ENCODE peak calls at places on chromosomes 6 and 20, in five cellular contexts. One of them, this sample, is unnamed.
A peak's percentile ranks its signal among the peaks of the same experiment; 100 is the strongest.

GRCh38 chr6:47701374-47701773 is 3.0 kb downstream of the ADGRF4 start:
- DNase-seq in sigmoid colon: no peak
- DNase-seq in colonic mucosa: no peak
- DNase-seq in IMR-90: no peak
- DNase-seq in H1: no peak
- DNase-seq in this sample: no peak

GRCh38 chr20:59153355-59153681 is 10.3 kb upstream of the ZNF831 start:
- DNase-seq in colonic mucosa: no peak
- DNase-seq in H1: no peak
- DNase-seq in sigmoid colon: peak; percentile 70
- DNase-seq in IMR-90: no peak
- DNase-seq in this sample: peak; percentile 57

GRCh38 chr6:45650527-45651135 is 272.9 kb upstream of the SUPT3H start:
- DNase-seq in H1: no peak
- DNase-seq in colonic mucosa: no peak
- DNase-seq in IMR-90: peak; percentile 94
- DNase-seq in sigmoid colon: no peak
- DNase-seq in this sample: no peak

GRCh38 chr6:45728674-45729073 is 287.0 kb downstream of the CLIC5 start:
- DNase-seq in IMR-90: peak; percentile 42
- DNase-seq in H1: no peak
- DNase-seq in sigmoid colon: no peak
- DNase-seq in colonic mucosa: no peak
- DNase-seq in this sample: no peak

GRCh38 chr20:17530716-17531536 is at the start of gene BFSP1:
- DNase-seq in H1: peak; percentile 82
- DNase-seq in IMR-90: peak; percentile 52
- DNase-seq in colonic mucosa: peak; percentile 72
- DNase-seq in sigmoid colon: no peak
- DNase-seq in this sample: peak; percentile 35

GRCh38 chr6:3061501-3061941 is 6.8 kb upstream of the RIPK1 start:
- DNase-seq in sigmoid colon: no peak
- DNase-seq in H1: no peak
- DNase-seq in IMR-90: peak; percentile 84
- DNase-seq in colonic mucosa: peak; percentile 4
- DNase-seq in this sample: no peak

GRCh38 chr6:3325210-3325609 is 66.5 kb downstream of the PSMG4 start:
- DNase-seq in H1: no peak
- DNase-seq in sigmoid colon: peak; percentile 63
- DNase-seq in colonic mucosa: no peak
- DNase-seq in IMR-90: peak; percentile 62
- DNase-seq in this sample: no peak

GRCh38 chr6:124463271-124463670 is 499.0 kb upstream of the RNF217 start:
- DNase-seq in sigmoid colon: no peak
- DNase-seq in colonic mucosa: no peak
- DNase-seq in H1: no peak
- DNase-seq in IMR-90: no peak
- DNase-seq in this sample: no peak

GRCh38 chr6:21612067-21612745 is 18.7 kb downstream of the SOX4 start:
- DNase-seq in IMR-90: no peak
- DNase-seq in colonic mucosa: no peak
- DNase-seq in H1: no peak
- DNase-seq in sigmoid colon: no peak
- DNase-seq in this sample: no peak

GRCh38 chr20:35007891-35008290 is 52.2 kb downstream of the MYH7B start:
- DNase-seq in sigmoid colon: peak; percentile 47
- DNase-seq in H1: no peak
- DNase-seq in IMR-90: no peak
- DNase-seq in colonic mucosa: no peak
- DNase-seq in this sample: no peak

DNA sequence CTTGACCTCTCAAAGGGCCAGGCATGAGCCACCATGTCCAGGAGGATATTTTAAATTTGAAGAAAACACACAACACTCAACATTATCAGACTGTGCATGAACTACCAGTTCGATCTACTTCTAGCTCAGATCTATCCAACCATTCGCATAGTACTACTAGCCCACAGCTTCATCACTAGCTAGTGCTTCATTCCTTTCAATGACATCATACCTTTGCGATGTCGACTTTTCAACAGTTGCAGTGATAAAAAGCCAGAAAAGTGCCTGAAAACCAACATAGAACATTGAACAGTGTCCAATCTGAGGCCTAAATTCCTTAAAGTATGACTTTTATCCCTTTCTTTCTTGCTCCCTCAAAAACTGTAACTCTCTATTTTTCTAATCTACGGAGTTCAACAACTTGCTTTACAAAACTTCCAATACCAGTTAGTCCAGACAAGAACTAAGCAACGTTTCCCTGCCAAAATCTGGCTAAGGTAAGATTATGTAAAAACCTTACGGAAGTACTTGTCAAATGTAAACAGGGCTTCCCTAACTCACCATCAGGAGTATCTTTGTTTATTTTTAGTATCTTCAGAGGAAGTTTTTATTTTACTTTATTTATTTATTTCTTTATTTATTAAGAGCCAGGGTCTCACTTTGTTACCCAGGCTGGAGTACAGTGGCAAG is 434.0 kb upstream of the JARID2 start:
- DNase-seq in sigmoid colon: no peak
- DNase-seq in H1: no peak
- DNase-seq in IMR-90: peak; percentile 80
- DNase-seq in colonic mucosa: no peak
- DNase-seq in this sample: no peak
- H3K27ac ChIP-seq in sigmoid colon: no peak overlapping the region
- H3K27ac ChIP-seq in H1: no peak overlapping the region
- H3K27ac ChIP-seq in IMR-90: no peak overlapping the region
- H3K27ac ChIP-seq in colonic mucosa: no peak overlapping the region
- H3K27ac ChIP-seq in this sample: no peak overlapping the region

DNA sequence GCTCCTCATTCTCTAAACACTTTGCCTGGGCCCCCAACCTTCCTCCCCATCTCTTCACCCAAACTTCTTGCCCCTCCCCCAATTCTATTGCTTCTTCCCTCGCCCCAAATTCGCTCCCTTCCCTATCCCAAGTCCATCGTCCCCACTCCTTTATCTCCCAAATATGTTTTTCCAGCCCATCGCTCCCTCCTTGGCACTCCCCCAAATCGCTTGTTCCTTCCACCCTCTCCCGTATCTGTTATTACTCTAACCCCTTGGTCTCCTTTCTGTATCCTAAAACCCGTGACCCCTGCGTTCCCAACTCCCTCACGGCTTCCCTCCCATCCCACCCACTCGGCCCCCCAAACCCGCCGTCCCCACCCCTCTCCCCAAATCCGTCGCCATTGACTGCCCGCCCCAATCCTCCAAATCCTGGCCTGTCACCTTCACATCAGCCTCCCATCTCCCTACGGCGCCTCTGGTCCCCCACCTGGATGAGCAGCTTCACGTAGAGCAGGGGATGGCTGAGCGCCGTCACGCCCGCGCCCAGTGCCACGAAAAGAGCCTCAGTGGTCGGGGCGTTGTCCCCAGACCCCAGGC is 523 bp downstream of the MTCH1 start:
- DNase-seq in colonic mucosa: peak; percentile 39
- DNase-seq in H1: no peak
- DNase-seq in IMR-90: no peak
- DNase-seq in sigmoid colon: no peak
- DNase-seq in this sample: no peak
- H3K4me1 ChIP-seq in colonic mucosa: peaks cover 2% of the 10 kb centered on the region
- H3K4me1 ChIP-seq in H1: peaks cover 17% of the 10 kb centered on the region
- H3K4me1 ChIP-seq in IMR-90: peaks cover 17% of the 10 kb centered on the region
- H3K4me1 ChIP-seq in sigmoid colon: peaks cover 61% of the 10 kb centered on the region
- H3K4me1 ChIP-seq in this sample: peaks cover 15% of the 10 kb centered on the region

DNA sequence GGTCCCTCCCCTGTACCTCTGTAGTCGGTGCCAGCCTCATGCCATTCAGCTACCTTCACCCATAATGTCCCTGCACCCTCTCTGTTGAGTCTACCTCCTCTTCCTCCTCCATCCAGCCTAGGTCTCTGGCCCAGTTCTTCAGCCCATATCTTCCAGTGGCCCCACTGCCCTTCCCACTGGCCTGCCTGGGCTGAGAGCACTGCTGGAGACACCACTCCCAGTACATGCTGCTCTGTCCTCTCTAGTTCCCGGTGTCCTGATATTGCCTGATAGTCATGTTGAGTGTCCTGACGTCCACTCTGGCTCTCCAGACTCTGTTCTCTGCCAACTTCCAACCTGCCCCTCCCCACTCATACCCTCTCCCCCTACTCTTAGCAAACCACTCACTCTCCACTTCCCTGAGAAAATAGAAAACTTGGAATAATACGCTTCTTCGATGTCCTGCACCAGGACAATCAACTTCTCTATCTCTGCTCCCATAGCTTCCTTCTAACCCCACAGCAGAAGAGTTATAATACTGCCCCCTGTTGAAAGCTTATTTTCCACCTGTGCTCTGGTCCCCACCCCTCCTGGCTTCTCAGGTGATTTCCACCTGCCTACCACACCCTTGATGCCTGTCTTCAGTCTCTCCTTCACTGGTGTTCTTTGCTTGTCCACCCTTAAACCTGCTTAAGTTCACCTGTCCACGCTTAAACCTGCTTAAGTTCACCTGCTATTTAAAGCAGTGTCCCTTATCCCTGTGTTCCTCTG is 19.8 kb downstream of the SLC22A3 start:
- DNase-seq in colonic mucosa: no peak
- DNase-seq in H1: no peak
- DNase-seq in IMR-90: no peak
- DNase-seq in sigmoid colon: no peak
- DNase-seq in this sample: no peak
- TF ChIP-seq CTCF in colonic mucosa: no peak
- TF ChIP-seq CTCF in H1: no peak
- TF ChIP-seq CTCF in IMR-90: no peak
- TF ChIP-seq CTCF in sigmoid colon: no peak
- TF ChIP-seq CTCF in this sample: no peak

DNA sequence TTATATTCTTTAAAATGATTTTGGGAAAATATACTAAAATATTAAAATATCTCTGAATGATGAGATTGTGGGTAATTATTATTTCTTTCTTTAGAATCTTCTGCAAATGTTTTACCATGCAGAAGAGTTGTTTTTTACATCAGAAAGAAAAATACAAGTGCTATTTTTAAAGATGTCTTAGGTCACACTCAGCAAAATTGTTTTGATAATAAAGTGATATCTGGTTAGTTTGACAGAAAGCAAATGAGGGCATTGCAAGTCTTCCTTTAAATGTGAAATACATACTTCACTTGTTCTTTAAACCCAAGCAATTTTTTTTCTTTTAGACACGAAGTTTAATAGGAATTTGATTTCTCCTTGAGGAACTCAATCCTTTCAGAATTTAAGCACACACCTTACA is 43.6 kb upstream of the STXBP5 start:
- DNase-seq in H1: no peak
- DNase-seq in sigmoid colon: no peak
- DNase-seq in IMR-90: no peak
- DNase-seq in colonic mucosa: no peak
- DNase-seq in this sample: no peak
- H3K27ac ChIP-seq in H1: no peak overlapping the region
- H3K27ac ChIP-seq in sigmoid colon: no peak overlapping the region
- H3K27ac ChIP-seq in IMR-90: no peak overlapping the region
- H3K27ac ChIP-seq in colonic mucosa: no peak overlapping the region
- H3K27ac ChIP-seq in this sample: no peak overlapping the region

GRCh38 chr6:81777586-81778268 is 25.2 kb upstream of the TENT5A start:
- DNase-seq in colonic mucosa: no peak
- DNase-seq in sigmoid colon: no peak
- DNase-seq in IMR-90: no peak
- DNase-seq in H1: no peak
- DNase-seq in this sample: no peak
- H3K4me1 ChIP-seq in colonic mucosa: no peaks in the 10 kb centered on the region
- H3K4me1 ChIP-seq in sigmoid colon: no peaks in the 10 kb centered on the region
- H3K4me1 ChIP-seq in IMR-90: no peaks in the 10 kb centered on the region
- H3K4me1 ChIP-seq in H1: no peaks in the 10 kb centered on the region
- H3K4me1 ChIP-seq in this sample: peaks cover 2% of the 10 kb centered on the region

DNA sequence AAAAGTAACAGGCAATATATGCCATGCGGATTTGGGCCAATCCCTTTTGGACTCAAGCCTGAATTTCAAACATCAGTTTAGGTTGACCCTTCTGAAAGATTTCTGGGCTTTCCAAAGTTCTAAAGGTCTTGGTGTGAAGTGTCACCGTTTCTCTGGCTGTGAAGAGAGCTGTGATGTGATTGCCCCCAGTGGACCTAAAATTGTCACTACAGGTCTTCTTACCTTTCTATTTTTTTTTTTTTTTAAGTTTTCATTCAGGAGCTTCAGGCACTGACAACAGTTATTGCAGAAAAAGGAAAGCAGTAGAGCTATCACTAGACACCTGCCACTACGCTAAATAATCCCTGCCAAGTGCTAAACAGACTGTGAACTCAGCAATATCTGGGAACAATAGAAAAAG is 75.7 kb upstream of the OPRM1 start:
- DNase-seq in colonic mucosa: no peak
- DNase-seq in sigmoid colon: no peak
- DNase-seq in H1: no peak
- DNase-seq in IMR-90: no peak
- DNase-seq in this sample: no peak
- TF ChIP-seq CTCF in colonic mucosa: no peak
- TF ChIP-seq CTCF in sigmoid colon: no peak
- TF ChIP-seq CTCF in H1: no peak
- TF ChIP-seq CTCF in IMR-90: no peak
- TF ChIP-seq CTCF in this sample: no peak

DNA sequence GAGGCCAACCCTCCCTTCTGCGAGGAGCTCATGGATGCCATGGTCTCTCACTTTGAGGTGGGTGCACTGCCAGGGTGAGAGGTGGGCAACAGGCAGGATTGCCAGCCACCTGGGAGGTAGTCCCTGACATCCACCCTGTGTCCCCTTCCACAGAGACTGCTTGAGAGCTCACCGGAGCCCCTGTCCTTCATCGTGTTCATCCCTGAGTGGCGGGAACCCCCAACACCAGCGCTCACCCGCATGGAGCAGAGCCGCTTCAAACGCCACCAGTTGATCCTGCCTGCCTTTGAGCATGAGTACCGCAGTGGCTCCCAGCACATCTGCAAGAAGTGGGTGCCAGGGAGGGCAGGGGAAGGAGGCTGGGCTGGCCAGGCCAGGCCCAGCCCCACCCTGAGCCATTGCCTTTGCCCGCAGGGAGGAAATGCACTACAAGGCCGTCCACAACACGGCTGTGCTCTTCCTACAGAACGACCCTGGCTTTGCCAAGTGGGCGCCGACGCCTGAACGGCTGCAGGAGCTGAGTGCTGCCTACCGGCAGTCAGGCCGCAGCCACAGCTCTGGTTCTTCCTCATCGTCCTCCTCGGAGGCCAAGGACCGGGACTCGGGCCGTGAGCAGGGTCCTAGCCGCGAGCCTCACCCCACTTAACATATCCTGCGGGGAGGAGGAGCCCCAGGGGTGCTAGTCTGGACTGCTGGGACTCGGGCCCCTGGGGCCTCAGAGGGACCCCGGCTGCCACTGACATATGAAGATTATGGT is 12.8 kb downstream of the PCIF1 start:
- DNase-seq in sigmoid colon: no peak
- DNase-seq in IMR-90: no peak
- DNase-seq in colonic mucosa: no peak
- DNase-seq in H1: no peak
- DNase-seq in this sample: no peak
- H3K27ac ChIP-seq in sigmoid colon: no peak overlapping the region
- H3K27ac ChIP-seq in IMR-90: no peak overlapping the region
- H3K27ac ChIP-seq in colonic mucosa: no peak overlapping the region
- H3K27ac ChIP-seq in H1: no peak overlapping the region
- H3K27ac ChIP-seq in this sample: no peak overlapping the region

This sample was measured in lung.